ENCODE peak calls at places on chromosomes 13 and 19, in four cellular contexts. C, O, G and N are unnamed samples. For H3K4me1, the result is how much of the 10 kb centered on the place peaks cover.

GRCh38 chr13:27442071-27442647 is 8.2 kb downstream of the MTIF3 start:
- DNase-seq in C (no peak), G (no peak), O (no peak), N (peak)

GRCh38 chr19:5690955-5691204 is 785 bp downstream of the RPL36 start:
- DNase-seq in G (no peak), O (no peak), C (no peak), N (no peak)

GRCh38 chr19:46951236-46951986 is 68.2 kb upstream of the NPAS1 start:
- DNase-seq in O (no peak), C (no peak), G (no peak), N (peak)

GRCh38 chr13:51959773-51960172 is 51.5 kb downstream of the ATP7B start:
- DNase-seq in C (no peak), G (no peak), O (no peak), N (no peak)

GRCh38 chr13:111668451-111668850 is 348.0 kb downstream of the TEX29 start:
- DNase-seq in O (no peak), C (no peak), G (no peak), N (no peak)

GRCh38 chr19:48636859-48637448 is at the start of gene DBP:
- DNase-seq in O (no peak), C (peak), G (no peak), N (no peak)

GRCh38 chr13:73767191-73767741 is 366.9 kb downstream of the KLF12 start:
- DNase-seq in O (peak), C (no peak), G (no peak), N (no peak)

GRCh38 chr13:99080131-99080530 is 102.3 kb upstream of the DOCK9 start:
- DNase-seq in O (no peak), C (no peak), G (no peak), N (no peak)

GRCh38 chr19:18231775-18232174 is 5.5 kb upstream of the PDE4C start:
- DNase-seq in O (no peak), G (no peak), C (no peak), N (no peak)

GRCh38 chr19:18229474-18229873 is 3.2 kb upstream of the PDE4C start:
- DNase-seq in O (no peak), C (no peak), G (no peak), N (no peak)

GRCh38 chr19:18230941-18231734 is 4.9 kb upstream of the PDE4C start:
- DNase-seq in O (no peak), G (no peak), C (no peak), N (no peak)

GRCh38 chr19:18227781-18228271 is 1.6 kb upstream of the PDE4C start:
- DNase-seq in G (no peak), O (no peak), C (peak), N (no peak)

DNA sequence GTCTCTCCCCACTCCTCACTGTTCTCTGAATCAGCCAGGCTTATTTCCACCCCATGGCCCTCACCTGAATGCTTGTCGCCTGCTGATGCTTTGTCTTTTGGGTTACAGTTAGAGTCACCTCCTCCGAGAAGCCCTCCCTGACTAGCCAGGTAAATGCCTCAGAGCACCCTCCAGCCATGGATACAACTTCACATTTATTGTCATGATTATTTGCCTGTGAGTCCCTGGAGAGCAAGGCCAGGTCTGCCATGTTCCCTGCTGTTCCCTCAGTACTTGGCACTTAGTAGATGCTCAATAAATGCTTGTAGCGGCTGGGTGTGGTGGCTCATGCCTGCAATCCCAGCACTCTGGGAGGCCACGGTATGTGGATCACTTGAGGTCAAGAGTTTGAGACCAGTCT is 3.7 kb upstream of the PDE4C start:
- DNase-seq in O (no peak), G (no peak), C (no peak), N (no peak)
- TF ChIP-seq CTCF in O (no peak), G (no peak), C (no peak), N (no peak)

GRCh38 chr19:18839465-18840287 is 7.9 kb downstream of the UPF1 start:
- DNase-seq in O (peak), C (no peak), G (no peak), N (no peak)
- H3K4me1 ChIP-seq in O (under half), C (half or more), G (under half), N (under half)

DNA sequence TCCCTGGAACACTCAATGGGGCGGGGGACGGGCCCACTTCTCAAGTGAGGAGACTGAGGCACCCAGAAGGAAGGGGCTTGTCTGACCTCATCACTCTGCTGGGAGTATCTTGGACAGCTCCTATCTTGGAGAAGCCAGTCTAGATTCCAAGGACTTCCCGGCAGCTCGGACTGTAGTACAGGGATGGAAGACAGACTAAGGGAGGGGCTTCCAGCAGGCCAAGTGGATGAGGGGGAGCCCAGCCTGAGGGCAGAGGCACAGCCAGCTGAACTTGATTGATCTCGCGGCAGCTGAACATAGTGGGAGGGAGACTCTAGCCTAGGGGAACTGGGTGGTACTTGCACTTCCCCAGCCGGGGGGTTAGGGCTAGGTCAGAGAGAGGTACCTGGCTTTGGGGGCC is 702 bp downstream of the CILP2 start:
- DNase-seq in C (no peak), G (no peak), O (no peak), N (no peak)
- H3K4me3 ChIP-seq in C (peak), G (no peak), O (no peak), N (no peak)

GRCh38 chr13:41552031-41552430 is 94.7 kb downstream of the RGCC start:
- DNase-seq in G (no peak), C (no peak), O (no peak), N (no peak)

GRCh38 chr13:41557719-41558118 is 100.4 kb downstream of the RGCC start:
- DNase-seq in O (no peak), G (no peak), C (no peak), N (no peak)

GRCh38 chr13:41554180-41554579 is 96.8 kb downstream of the RGCC start:
- DNase-seq in C (no peak), G (no peak), O (no peak), N (no peak)

GRCh38 chr13:41558781-41559560 is 101.6 kb downstream of the RGCC start:
- DNase-seq in C (no peak), O (no peak), G (no peak), N (no peak)

DNA sequence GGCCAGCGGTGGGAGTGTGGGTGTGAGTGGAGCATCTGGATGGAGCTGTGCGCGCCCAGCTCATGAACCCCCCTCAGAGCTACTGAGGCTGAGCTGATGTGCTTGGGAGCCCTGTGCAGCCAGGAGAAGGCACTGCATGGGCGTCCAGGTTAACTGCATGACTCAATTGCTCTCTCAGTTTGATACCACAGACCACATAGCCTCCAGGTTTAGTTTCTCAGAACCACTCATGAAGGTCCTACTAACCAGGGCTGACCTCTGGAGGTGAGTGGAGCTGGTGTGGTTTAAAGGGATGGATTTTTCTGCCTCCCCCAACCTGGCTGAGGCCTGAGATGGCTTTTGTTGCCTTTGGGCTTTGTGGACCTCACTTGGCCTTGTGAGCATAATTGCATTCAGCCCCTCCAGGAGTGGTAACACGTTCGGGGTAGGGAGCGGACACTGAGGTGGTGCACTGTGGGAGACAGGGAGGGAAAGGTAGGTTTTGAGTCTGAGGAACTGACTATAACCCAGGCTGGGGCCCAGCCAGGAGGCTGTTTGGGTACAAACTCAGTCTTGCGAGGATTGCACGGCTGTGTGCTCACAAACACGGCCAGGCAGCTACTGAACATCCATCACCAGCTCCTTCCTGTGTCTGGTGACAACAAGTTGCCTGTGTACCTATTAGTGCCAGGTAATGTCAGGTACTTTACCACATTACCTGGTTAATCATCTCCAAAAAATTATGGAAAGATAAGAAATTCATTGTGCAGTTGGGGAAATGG is 97.5 kb downstream of the RGCC start:
- DNase-seq in C (no peak), G (no peak), O (no peak), N (no peak)
- TF ChIP-seq CTCF in C (no peak), G (no peak), O (no peak), N (no peak)

GRCh38 chr13:110394371-110394841 is 87.3 kb downstream of the COL4A2 start:
- DNase-seq in C (no peak), O (no peak), G (no peak), N (no peak)
- H3K4me1 ChIP-seq in C (half or more), O (under half), G (under half), N (under half)

DNA sequence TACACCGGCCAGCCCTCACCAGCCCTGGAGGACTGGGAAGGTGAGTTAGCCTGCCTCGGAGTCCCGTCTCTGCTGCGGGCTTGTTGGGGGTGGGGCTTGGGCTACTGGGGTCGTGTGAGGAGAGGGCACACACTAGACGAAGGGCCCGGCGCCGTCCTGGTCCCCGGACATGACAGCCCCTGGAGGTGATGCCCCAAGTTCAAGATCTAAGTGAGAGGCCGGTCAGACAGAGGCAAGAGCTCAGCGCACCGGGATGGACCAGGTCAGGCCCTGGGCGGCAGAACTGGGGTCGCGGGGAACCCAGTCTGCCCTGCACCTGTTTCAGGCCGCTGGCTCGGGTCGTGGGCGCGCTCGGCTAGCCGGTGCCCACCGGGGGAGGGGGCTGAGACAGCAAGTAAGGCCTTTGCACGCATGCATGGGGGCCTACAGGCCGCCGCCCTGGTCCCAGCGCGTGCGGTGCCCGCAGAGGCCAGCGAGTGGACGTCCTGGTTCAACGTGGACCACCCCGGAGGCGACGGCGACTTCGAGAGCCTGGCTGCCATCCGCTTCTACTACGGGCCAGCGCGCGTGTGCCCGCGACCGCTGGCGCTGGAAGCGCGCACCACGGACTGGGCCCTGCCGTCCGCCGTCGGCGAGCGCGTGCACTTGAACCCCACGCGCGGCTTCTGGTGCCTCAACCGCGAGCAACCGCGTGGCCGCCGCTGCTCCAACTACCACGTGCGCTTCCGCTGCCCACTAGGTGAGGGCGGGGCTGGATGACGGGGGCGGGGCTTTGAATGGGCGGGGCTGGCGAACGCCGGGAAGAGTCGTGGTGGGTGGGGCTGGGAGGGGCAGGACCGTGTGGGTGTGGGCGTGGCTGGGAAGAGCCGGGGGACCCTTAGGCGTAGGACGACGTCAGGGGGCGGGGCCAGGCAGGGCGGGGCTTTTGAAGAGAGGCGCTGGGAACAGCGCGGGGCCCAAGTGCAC is 2.0 kb downstream of the CILP2 start:
- DNase-seq in G (peak), O (no peak), C (peak), N (no peak)
- H3K4me3 ChIP-seq in G (no peak), O (no peak), C (peak), N (no peak)

GRCh38 chr19:31674503-31675186 is 325.4 kb upstream of the TSHZ3 start:
- DNase-seq in O (no peak), C (no peak), G (no peak), N (no peak)

GRCh38 chr19:31678421-31678820 is 329.2 kb upstream of the TSHZ3 start:
- DNase-seq in G (no peak), O (no peak), C (no peak), N (no peak)

GRCh38 chr19:31675187-31675913 is 326.1 kb upstream of the TSHZ3 start:
- DNase-seq in C (no peak), O (no peak), G (no peak), N (no peak)

GRCh38 chr19:31670931-31671330 is 321.7 kb upstream of the TSHZ3 start:
- DNase-seq in G (no peak), C (no peak), O (no peak), N (no peak)

DNA sequence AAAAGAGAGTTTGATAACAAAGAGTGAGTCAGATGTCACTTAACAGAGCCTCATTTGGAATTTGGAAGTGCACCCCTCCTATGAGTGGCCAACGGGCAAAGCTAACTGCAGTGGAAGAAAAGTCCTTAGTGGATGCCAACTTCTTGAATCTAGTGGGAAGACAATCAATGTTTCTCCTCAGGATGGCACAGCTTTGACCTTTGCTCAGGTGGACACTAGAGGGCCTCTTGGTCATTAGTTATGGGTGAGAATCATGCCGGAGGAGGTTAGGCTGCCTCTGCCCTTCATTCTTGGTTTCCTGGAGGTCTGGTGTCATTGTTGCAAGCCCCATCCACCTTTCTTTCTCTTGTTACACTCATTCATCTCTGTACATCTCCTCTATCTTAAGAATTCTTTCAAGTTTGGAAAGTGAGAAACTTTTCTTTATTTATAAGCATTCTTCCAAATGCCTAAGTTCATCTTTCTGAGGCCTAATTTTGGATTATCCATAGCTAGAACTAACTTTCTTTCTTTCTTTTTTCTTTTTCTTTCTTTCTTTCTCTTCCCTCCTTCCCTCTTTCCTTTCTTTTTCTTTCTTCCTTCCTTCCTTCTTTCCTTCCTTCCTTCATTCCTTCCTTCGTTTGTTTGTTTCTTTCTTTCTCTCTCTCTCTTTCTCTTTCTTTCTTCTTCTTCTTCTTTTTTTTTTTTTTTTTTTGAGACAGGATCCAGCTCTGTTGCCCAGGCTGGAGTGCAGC is 327.2 kb upstream of the TSHZ3 start:
- DNase-seq in O (no peak), G (no peak), C (no peak), N (no peak)
- TF ChIP-seq CTCF in O (no peak), G (no peak), C (peak), N (no peak)

GRCh38 chr19:35142531-35143230 is 374 bp upstream of the FXYD7 start:
- DNase-seq in G (no peak), O (peak), C (peak), N (peak)
- H3K4me1 ChIP-seq in G (under half), O (under half), C (half or more), N (under half)

DNA sequence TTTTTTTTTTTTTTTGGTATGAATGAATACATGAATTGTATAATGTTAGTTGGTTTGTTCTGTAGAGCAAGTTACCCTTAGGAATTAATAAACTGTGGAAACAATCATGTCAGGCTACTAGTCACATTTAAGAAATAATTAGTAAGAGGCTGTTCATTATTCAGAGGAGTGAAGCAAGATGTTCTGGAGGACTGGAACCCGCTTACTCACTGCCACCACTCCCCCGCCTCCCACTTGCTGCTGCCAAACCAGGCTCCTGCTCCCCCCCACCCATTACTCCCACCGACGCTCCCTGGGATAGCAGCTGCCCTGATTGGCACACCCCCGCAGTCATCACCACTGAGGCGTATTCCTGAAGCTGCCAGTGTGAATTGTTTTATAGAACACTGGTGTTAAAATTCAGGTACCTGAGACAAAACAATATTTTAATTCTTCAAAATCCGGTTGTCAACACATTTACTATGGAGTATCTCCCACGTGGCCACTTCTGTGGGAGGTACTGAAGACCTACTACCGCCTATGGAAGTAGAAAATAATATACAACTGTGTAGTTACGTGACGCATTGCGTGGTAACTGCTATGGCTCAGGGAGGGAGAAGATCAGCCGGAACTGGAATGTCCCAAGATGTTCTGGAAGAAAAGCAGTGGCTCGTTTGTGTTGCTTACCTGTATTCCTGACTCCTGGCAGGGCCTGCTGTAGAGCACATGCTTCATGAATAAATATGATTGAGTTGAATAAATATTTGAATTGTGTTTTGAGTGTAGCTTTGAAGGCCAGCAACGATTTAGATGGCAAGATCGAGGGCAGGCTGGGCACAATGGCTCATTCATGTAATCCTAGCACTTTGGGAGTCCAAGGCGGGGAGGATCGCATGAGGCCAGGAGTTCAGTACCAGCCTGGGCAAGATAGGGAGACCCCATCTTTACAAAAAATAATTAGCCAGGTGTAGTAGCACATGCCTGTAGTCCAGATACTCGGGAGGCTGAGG is 1.7 kb downstream of the DPY19L3 start:
- DNase-seq in O (no peak), C (no peak), G (peak), N (no peak)
- H3K4me3 ChIP-seq in O (peak), C (no peak), G (no peak), N (no peak)